ENCODE peak calls at places on chromosomes 7 and 10, in seven cellular contexts. L, K, P, V, C, X and T are unnamed samples.

GRCh38 chr7:105454058-105454739 is 65.5 kb upstream of the SRPK2 start:
- DNase-seq in L (no peak), K (no peak), P (no peak), V (no peak), C (no peak), X (no peak), T (no peak)

GRCh38 chr10:88278912-88279311 is 304.2 kb downstream of the RNLS start:
- DNase-seq in L (no peak), K (no peak), P (no peak), V (no peak), C (no peak), X (no peak), T (no peak)

GRCh38 chr7:111980721-111981120 is 225.5 kb downstream of the DOCK4 start:
- DNase-seq in L (no peak), K (no peak), P (no peak), V (no peak), C (no peak), X (no peak), T (no peak)

GRCh38 chr7:70318511-70318910 is 720.2 kb downstream of the AUTS2 start:
- DNase-seq in L (no peak), K (no peak), P (no peak), V (no peak), C (no peak), X (no peak), T (no peak)

GRCh38 chr10:62153191-62153590 is 115.5 kb downstream of the RTKN2 start:
- DNase-seq in L (no peak), K (no peak), P (no peak), V (no peak), C (no peak), X (no peak), T (no peak)

GRCh38 chr10:17780727-17781126 is 28.4 kb upstream of the MRC1 start:
- DNase-seq in L (no peak), K (no peak), P (no peak), V (no peak), C (peak; percentile 51), X (no peak), T (no peak)

GRCh38 chr10:100025528-100026070 is 15.9 kb upstream of the DNMBP start:
- DNase-seq in L (no peak), K (no peak), P (no peak), V (no peak), C (no peak), X (no peak), T (no peak)

GRCh38 chr7:102024769-102025391 is 207.5 kb downstream of the CUX1 start:
- DNase-seq in L (no peak), K (no peak), P (peak; percentile 54), V (no peak), C (no peak), X (no peak), T (no peak)

GRCh38 chr10:73117976-73118743 is 7.9 kb downstream of the NUDT13 start:
- DNase-seq in L (no peak), K (no peak), P (peak; percentile 56), V (peak; percentile 83), C (peak; percentile 50), X (no peak), T (peak; percentile 72)

GRCh38 chr10:121351533-121351932 is 246.7 kb downstream of the FGFR2 start:
- DNase-seq in L (no peak), K (no peak), P (no peak), V (no peak), C (no peak), X (no peak), T (no peak)

GRCh38 chr10:120423350-120424197 is 33.5 kb upstream of the PLPP4 start:
- DNase-seq in L (peak; percentile 64), K (peak; percentile 67), P (peak; percentile 51), V (no peak), C (peak; percentile 45), X (peak; percentile 2), T (peak; percentile 86)

GRCh38 chr7:31853380-31853779 is 166.4 kb downstream of the PPP1R17 start:
- DNase-seq in L (no peak), K (no peak), P (no peak), V (no peak), C (no peak), X (no peak), T (no peak)

GRCh38 chr7:39971924-39972323 is 21.9 kb downstream of the CDK13 start:
- DNase-seq in L (no peak), K (no peak), P (no peak), V (peak; percentile 52), C (no peak), X (no peak), T (no peak)

GRCh38 chr10:2924425-2924824 is 142.9 kb upstream of the PFKP start:
- DNase-seq in L (no peak), K (no peak), P (no peak), V (no peak), C (no peak), X (no peak), T (no peak)

DNA sequence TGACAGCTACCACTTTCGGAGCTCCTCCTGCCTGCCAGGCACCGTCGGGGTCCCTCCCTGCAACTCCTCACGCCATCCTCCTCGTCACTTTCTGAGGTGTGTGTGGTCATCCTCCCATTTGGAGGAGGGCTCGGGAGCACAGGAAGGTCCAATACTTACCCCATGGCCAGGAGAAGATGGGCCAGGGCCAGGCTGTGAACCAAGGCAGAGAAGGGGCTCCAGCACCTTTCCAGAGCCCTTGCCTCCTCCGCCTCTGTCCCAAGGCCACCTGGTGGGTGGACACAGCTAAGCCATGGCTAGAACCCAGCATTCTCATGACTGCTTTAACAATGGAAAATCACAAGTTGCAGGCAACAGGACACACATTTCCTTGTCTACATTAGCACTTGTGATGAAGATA is 215.5 kb downstream of the TCERG1L start:
- DNase-seq in L (no peak), K (no peak), P (no peak), V (no peak), C (no peak), X (no peak), T (no peak)
- TF ChIP-seq MAX in L (no peak), K (no peak), P (no peak), V (no peak), C (no peak), X (no peak), T (no peak)

GRCh38 chr7:155846936-155847335 is 34.7 kb upstream of the SHH start:
- DNase-seq in L (no peak), K (no peak), P (no peak), V (no peak), C (no peak), X (no peak), T (no peak)

GRCh38 chr7:155847821-155848435 is 35.7 kb upstream of the SHH start:
- DNase-seq in L (no peak), K (no peak), P (no peak), V (no peak), C (no peak), X (no peak), T (no peak)

GRCh38 chr7:155845226-155845625 is 33.0 kb upstream of the SHH start:
- DNase-seq in L (no peak), K (no peak), P (no peak), V (no peak), C (no peak), X (no peak), T (no peak)

GRCh38 chr7:155844526-155844925 is 32.3 kb upstream of the SHH start:
- DNase-seq in L (no peak), K (no peak), P (no peak), V (no peak), C (no peak), X (no peak), T (no peak)

GRCh38 chr7:155846156-155846555 is 33.9 kb upstream of the SHH start:
- DNase-seq in L (no peak), K (no peak), P (no peak), V (no peak), C (no peak), X (no peak), T (no peak)
- TF ChIP-seq MAX in L (no peak), K (no peak), P (no peak), V (no peak), C (no peak), X (no peak), T (no peak)

DNA sequence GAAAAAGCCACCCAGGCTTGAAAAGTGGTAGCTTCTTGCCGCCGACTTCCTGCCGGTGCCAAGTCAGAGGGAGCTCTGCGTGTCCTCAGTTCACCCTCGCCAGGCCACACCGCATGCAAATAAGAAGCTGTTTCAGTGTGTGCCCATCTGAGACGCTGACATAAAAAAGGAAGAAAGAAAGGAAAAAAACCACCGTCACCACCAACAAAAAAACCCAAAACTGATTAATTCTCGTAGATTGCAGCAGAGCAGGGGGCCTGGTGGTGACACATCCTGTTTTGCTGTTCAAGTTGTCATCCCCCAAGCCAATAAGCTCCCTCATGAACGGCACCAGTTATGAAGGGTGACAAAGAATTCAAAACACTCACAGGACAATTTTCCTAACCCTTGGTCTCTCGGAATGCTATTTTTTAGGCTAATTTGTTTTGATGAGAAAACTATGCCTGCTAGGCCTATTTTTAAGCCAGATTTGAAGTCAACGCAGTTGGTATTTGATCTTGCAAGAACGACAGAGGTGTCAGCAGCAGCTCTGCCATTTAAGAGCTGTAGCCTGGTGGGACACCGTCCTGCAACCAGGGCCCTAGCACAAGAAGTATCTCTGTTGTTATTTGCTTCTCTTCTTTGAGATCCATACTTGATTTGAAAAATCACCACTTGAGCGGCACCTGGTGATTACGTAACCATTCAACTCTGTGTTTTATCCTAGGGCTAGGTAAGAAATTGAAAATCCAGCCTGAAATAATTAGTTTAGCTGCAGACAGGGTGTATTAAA is 145.5 kb downstream of the PFKFB3 start:
- DNase-seq in L (no peak), K (no peak), P (peak; percentile 93), V (peak; percentile 93), C (no peak), X (no peak), T (no peak)
- TF ChIP-seq MAX in L (no peak), K (no peak), P (no peak), V (peak; percentile 52), C (no peak), X (no peak), T (no peak)

DNA sequence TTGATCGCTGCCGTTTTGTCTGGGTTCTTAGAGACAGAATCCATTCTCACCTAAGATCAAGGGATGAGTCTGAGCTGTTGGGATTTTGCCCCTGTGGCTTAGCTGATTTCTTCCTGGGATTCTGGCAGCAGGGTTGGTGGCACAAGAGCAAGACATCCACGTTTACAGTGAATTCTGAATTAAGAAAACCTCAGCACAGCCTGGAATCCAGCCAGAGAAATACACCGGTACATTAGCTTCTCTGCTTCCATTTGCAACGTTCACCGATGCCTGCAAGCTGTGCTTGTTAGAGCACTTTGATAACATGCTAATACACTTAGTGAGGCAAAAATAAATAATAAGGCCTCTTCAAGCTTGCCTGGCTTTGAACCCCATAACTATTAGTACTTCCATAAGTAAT is 569.8 kb downstream of the CALN1 start:
- DNase-seq in L (no peak), K (no peak), P (no peak), V (no peak), C (no peak), X (no peak), T (no peak)
- TF ChIP-seq MAX in L (no peak), K (no peak), P (no peak), V (no peak), C (no peak), X (no peak), T (no peak)